ENCODE peak calls at places on chromosomes 7 and 10, in five cellular contexts. One of them, this sample, is unnamed. For H3K9me3 and H3K4me1, the result is how much of the 10 kb centered on the place peaks cover.

GRCh38 chr10:24418532-24418931 is 209.6 kb downstream of the KIAA1217 start:
- DNase-seq in H1: no peak
- DNase-seq in RWPE2: no peak
- DNase-seq in left lung: no peak
- DNase-seq in tibial artery: no peak
- DNase-seq in this sample: no peak

GRCh38 chr7:158113321-158114025 is 474.1 kb downstream of the PTPRN2 start:
- DNase-seq in H1: peak
- DNase-seq in RWPE2: no peak
- DNase-seq in left lung: no peak
- DNase-seq in tibial artery: peak
- DNase-seq in this sample: no peak

GRCh38 chr7:69739182-69739581 is 140.9 kb downstream of the AUTS2 start:
- DNase-seq in H1: no peak
- DNase-seq in RWPE2: no peak
- DNase-seq in left lung: no peak
- DNase-seq in tibial artery: no peak
- DNase-seq in this sample: no peak

GRCh38 chr10:99930731-99931550 is 78.8 kb downstream of the DNMBP start:
- DNase-seq in H1: no peak
- DNase-seq in RWPE2: peak
- DNase-seq in left lung: peak
- DNase-seq in tibial artery: no peak
- DNase-seq in this sample: no peak

GRCh38 chr7:44981035-44981706 is 2.4 kb upstream of the MYO1G start:
- DNase-seq in H1: no peak
- DNase-seq in RWPE2: no peak
- DNase-seq in left lung: no peak
- DNase-seq in tibial artery: no peak
- DNase-seq in this sample: no peak

GRCh38 chr10:129963831-129964501 is at the start of gene EBF3:
- DNase-seq in H1: peak
- DNase-seq in RWPE2: no peak
- DNase-seq in left lung: no peak
- DNase-seq in tibial artery: peak
- DNase-seq in this sample: peak

GRCh38 chr7:158366346-158366745 is 221.3 kb downstream of the PTPRN2 start:
- DNase-seq in H1: no peak
- DNase-seq in RWPE2: no peak
- DNase-seq in left lung: peak
- DNase-seq in tibial artery: no peak
- DNase-seq in this sample: peak

GRCh38 chr10:97069576-97070362 is 116.0 kb downstream of the SLIT1 start:
- DNase-seq in H1: no peak
- DNase-seq in RWPE2: no peak
- DNase-seq in left lung: no peak
- DNase-seq in tibial artery: no peak
- DNase-seq in this sample: no peak

GRCh38 chr7:47783456-47784240 is 164.6 kb downstream of the PKD1L1 start:
- DNase-seq in H1: no peak
- DNase-seq in RWPE2: no peak
- DNase-seq in left lung: no peak
- DNase-seq in tibial artery: peak
- DNase-seq in this sample: peak

GRCh38 chr10:61898435-61898778 is 3.1 kb upstream of the ARID5B start:
- DNase-seq in H1: no peak
- DNase-seq in RWPE2: no peak
- DNase-seq in left lung: no peak
- DNase-seq in tibial artery: no peak
- DNase-seq in this sample: no peak

GRCh38 chr7:6615853-6616555 is 594 bp downstream of the ZNF853 start:
- DNase-seq in H1: peak
- DNase-seq in RWPE2: no peak
- DNase-seq in left lung: no peak
- DNase-seq in tibial artery: no peak
- DNase-seq in this sample: no peak

GRCh38 chr10:128035557-128035973 is 90.7 kb downstream of the MKI67 start:
- DNase-seq in H1: peak
- DNase-seq in RWPE2: peak
- DNase-seq in left lung: peak
- DNase-seq in tibial artery: no peak
- DNase-seq in this sample: no peak

GRCh38 chr10:58820862-58821559 is 308.3 kb downstream of the BICC1 start:
- DNase-seq in H1: no peak
- DNase-seq in RWPE2: no peak
- DNase-seq in left lung: no peak
- DNase-seq in tibial artery: no peak
- DNase-seq in this sample: no peak

GRCh38 chr10:96767611-96768010 is 47.3 kb upstream of the PIK3AP1 start:
- DNase-seq in H1: no peak
- DNase-seq in RWPE2: no peak
- DNase-seq in left lung: no peak
- DNase-seq in tibial artery: no peak
- DNase-seq in this sample: no peak

GRCh38 chr7:138525757-138526156 is 65.7 kb downstream of the TRIM24 start:
- DNase-seq in H1: no peak
- DNase-seq in RWPE2: no peak
- DNase-seq in left lung: no peak
- DNase-seq in tibial artery: no peak
- DNase-seq in this sample: no peak

GRCh38 chr7:138520742-138521141 is 60.7 kb downstream of the TRIM24 start:
- DNase-seq in H1: no peak
- DNase-seq in RWPE2: no peak
- DNase-seq in left lung: no peak
- DNase-seq in tibial artery: no peak
- DNase-seq in this sample: no peak

GRCh38 chr7:138519061-138519798 is 59.2 kb downstream of the TRIM24 start:
- DNase-seq in H1: no peak
- DNase-seq in RWPE2: no peak
- DNase-seq in left lung: no peak
- DNase-seq in tibial artery: no peak
- DNase-seq in this sample: no peak

GRCh38 chr7:138524259-138524658 is 64.2 kb downstream of the TRIM24 start:
- DNase-seq in H1: no peak
- DNase-seq in RWPE2: no peak
- DNase-seq in left lung: no peak
- DNase-seq in tibial artery: no peak
- DNase-seq in this sample: no peak

GRCh38 chr7:138521837-138522461 is 61.9 kb downstream of the TRIM24 start:
- DNase-seq in H1: no peak
- DNase-seq in RWPE2: no peak
- DNase-seq in left lung: no peak
- DNase-seq in tibial artery: no peak
- DNase-seq in this sample: no peak
- H3K9me3 ChIP-seq in H1: under half
- H3K9me3 ChIP-seq in RWPE2: under half
- H3K9me3 ChIP-seq in left lung: under half
- H3K9me3 ChIP-seq in tibial artery: under half
- H3K9me3 ChIP-seq in this sample: under half

DNA sequence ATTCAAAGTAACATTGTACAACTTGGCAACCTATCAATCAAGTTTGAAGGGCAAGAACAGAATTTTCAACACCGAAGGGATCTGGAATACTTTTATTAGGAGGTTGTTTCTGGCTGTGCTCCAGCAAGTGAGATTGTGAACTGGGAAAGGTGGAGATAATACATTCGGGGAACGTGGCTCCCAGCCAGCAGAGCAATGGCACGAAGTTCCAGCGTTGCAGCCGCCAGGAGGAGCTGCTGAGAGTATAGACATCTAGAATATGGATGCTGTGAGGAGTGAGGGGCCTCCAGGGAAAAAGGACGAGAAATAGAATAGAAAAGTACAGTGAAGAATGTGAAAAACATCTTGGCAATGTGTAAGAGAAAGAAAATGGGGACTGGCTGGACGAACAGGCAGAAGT is 69.5 kb downstream of the TCERG1L start:
- DNase-seq in H1: peak
- DNase-seq in RWPE2: peak
- DNase-seq in left lung: no peak
- DNase-seq in tibial artery: no peak
- DNase-seq in this sample: no peak
- TF ChIP-seq CTCF in H1: peak
- TF ChIP-seq CTCF in RWPE2: peak
- TF ChIP-seq CTCF in left lung: no peak
- TF ChIP-seq CTCF in tibial artery: no peak
- TF ChIP-seq CTCF in this sample: no peak

GRCh38 chr10:480928-481551 is 208.4 kb downstream of the DIP2C start:
- DNase-seq in H1: peak
- DNase-seq in RWPE2: no peak
- DNase-seq in left lung: no peak
- DNase-seq in tibial artery: no peak
- DNase-seq in this sample: no peak
- H3K4me1 ChIP-seq in H1: under half
- H3K4me1 ChIP-seq in RWPE2: under half
- H3K4me1 ChIP-seq in left lung: under half
- H3K4me1 ChIP-seq in tibial artery: under half
- H3K4me1 ChIP-seq in this sample: half or more

GRCh38 chr10:52965938-52966401 is 193.4 kb upstream of the MBL2 start:
- DNase-seq in H1: no peak
- DNase-seq in RWPE2: no peak
- DNase-seq in left lung: no peak
- DNase-seq in tibial artery: no peak
- DNase-seq in this sample: no peak

GRCh38 chr10:52965489-52965888 is 192.9 kb upstream of the MBL2 start:
- DNase-seq in H1: no peak
- DNase-seq in RWPE2: no peak
- DNase-seq in left lung: no peak
- DNase-seq in tibial artery: no peak
- DNase-seq in this sample: no peak

GRCh38 chr10:52966904-52967303 is 194.3 kb upstream of the MBL2 start:
- DNase-seq in H1: no peak
- DNase-seq in RWPE2: no peak
- DNase-seq in left lung: no peak
- DNase-seq in tibial artery: no peak
- DNase-seq in this sample: no peak

GRCh38 chr10:52967806-52968795 is 195.5 kb upstream of the MBL2 start:
- DNase-seq in H1: no peak
- DNase-seq in RWPE2: no peak
- DNase-seq in left lung: no peak
- DNase-seq in tibial artery: no peak
- DNase-seq in this sample: no peak
- H3K9me3 ChIP-seq in H1: under half
- H3K9me3 ChIP-seq in RWPE2: under half
- H3K9me3 ChIP-seq in left lung: under half
- H3K9me3 ChIP-seq in tibial artery: under half
- H3K9me3 ChIP-seq in this sample: under half

GRCh38 chr10:84257343-84258020 is 12.6 kb downstream of the RGR start:
- DNase-seq in H1: no peak
- DNase-seq in RWPE2: no peak
- DNase-seq in left lung: no peak
- DNase-seq in tibial artery: no peak
- DNase-seq in this sample: no peak
- TF ChIP-seq CTCF in H1: no peak
- TF ChIP-seq CTCF in RWPE2: no peak
- TF ChIP-seq CTCF in left lung: no peak
- TF ChIP-seq CTCF in tibial artery: no peak
- TF ChIP-seq CTCF in this sample: no peak

This sample was measured in sigmoid colon.